ENCODE peak calls at places on chromosomes 1 and 21, in four cellular contexts. One of them, this sample, is unnamed.

GRCh38 chr1:159113783-159114182 is 37.2 kb upstream of the AIM2 start:
- DNase-seq in activated CD8-positive, alpha-beta memory T cell treated with anti-CD3 and anti-CD28 coated beads for 48 hours: no peak
- DNase-seq in NCI-H345: no peak
- DNase-seq in RPMI8226: no peak
- DNase-seq in this sample: no peak

GRCh38 chr1:207240325-207241095 is 81.0 kb upstream of the CD55 start:
- DNase-seq in RPMI8226: no peak
- DNase-seq in activated CD8-positive, alpha-beta memory T cell treated with anti-CD3 and anti-CD28 coated beads for 48 hours: no peak
- DNase-seq in NCI-H345: no peak
- DNase-seq in this sample: no peak

GRCh38 chr1:98439471-98439870 is 222.1 kb upstream of the SNX7 start:
- DNase-seq in activated CD8-positive, alpha-beta memory T cell treated with anti-CD3 and anti-CD28 coated beads for 48 hours: no peak
- DNase-seq in NCI-H345: no peak
- DNase-seq in RPMI8226: no peak
- DNase-seq in this sample: no peak

GRCh38 chr1:37954316-37954971 is 7.6 kb upstream of the INPP5B start:
- DNase-seq in activated CD8-positive, alpha-beta memory T cell treated with anti-CD3 and anti-CD28 coated beads for 48 hours: no peak
- DNase-seq in NCI-H345: no peak
- DNase-seq in RPMI8226: no peak
- DNase-seq in this sample: no peak

GRCh38 chr1:246450485-246451251 is 56.4 kb downstream of the SMYD3 start:
- DNase-seq in RPMI8226: peak
- DNase-seq in NCI-H345: peak
- DNase-seq in activated CD8-positive, alpha-beta memory T cell treated with anti-CD3 and anti-CD28 coated beads for 48 hours: no peak
- DNase-seq in this sample: peak

GRCh38 chr1:171422489-171422888 is 62.8 kb upstream of the PRRC2C start:
- DNase-seq in RPMI8226: no peak
- DNase-seq in NCI-H345: no peak
- DNase-seq in activated CD8-positive, alpha-beta memory T cell treated with anti-CD3 and anti-CD28 coated beads for 48 hours: no peak
- DNase-seq in this sample: no peak

GRCh38 chr1:230186003-230186863 is 119.2 kb downstream of the GALNT2 start:
- DNase-seq in RPMI8226: no peak
- DNase-seq in activated CD8-positive, alpha-beta memory T cell treated with anti-CD3 and anti-CD28 coated beads for 48 hours: no peak
- DNase-seq in NCI-H345: peak
- DNase-seq in this sample: no peak

GRCh38 chr1:240824238-240824637 is 212.3 kb upstream of the GREM2 start:
- DNase-seq in NCI-H345: no peak
- DNase-seq in RPMI8226: no peak
- DNase-seq in activated CD8-positive, alpha-beta memory T cell treated with anti-CD3 and anti-CD28 coated beads for 48 hours: no peak
- DNase-seq in this sample: no peak

GRCh38 chr1:13513885-13514546 is at the start of gene LRRC38:
- DNase-seq in RPMI8226: peak
- DNase-seq in NCI-H345: no peak
- DNase-seq in activated CD8-positive, alpha-beta memory T cell treated with anti-CD3 and anti-CD28 coated beads for 48 hours: no peak
- DNase-seq in this sample: peak

GRCh38 chr1:32618673-32619221 is 31.6 kb downstream of the ZBTB8OS start:
- DNase-seq in RPMI8226: no peak
- DNase-seq in activated CD8-positive, alpha-beta memory T cell treated with anti-CD3 and anti-CD28 coated beads for 48 hours: no peak
- DNase-seq in NCI-H345: no peak
- DNase-seq in this sample: no peak

GRCh38 chr21:38807987-38808386 is 2.3 kb downstream of the ETS2 start:
- DNase-seq in NCI-H345: peak
- DNase-seq in RPMI8226: no peak
- DNase-seq in activated CD8-positive, alpha-beta memory T cell treated with anti-CD3 and anti-CD28 coated beads for 48 hours: no peak
- DNase-seq in this sample: no peak